ENCODE peak calls at places on chromosome 20, in seven cellular contexts. M is A549, K is stomach, E is endodermal cell, C is tibial artery, T is body of pancreas, S is A673. I is an unnamed sample.

GRCh38 chr20:60202046-60202445 is 243.8 kb downstream of the CDH26 start:
- DNase-seq in M (no peak), K (no peak), E (no peak), C (no peak), T (no peak), S (no peak), I (no peak)

GRCh38 chr20:39082686-39083085 is 120.5 kb downstream of the DHX35 start:
- DNase-seq in M (no peak), K (no peak), E (no peak), C (no peak), T (no peak), S (no peak), I (no peak)

GRCh38 chr20:10651227-10651990 is 22.4 kb downstream of the JAG1 start:
- DNase-seq in M (no peak), K (no peak), E (no peak), C (peak; percentile 25), T (peak; percentile 40), S (peak; percentile 76), I (no peak)

GRCh38 chr20:31675828-31676533 is 38.3 kb downstream of the COX4I2 start:
- DNase-seq in M (no peak), K (no peak), E (no peak), C (no peak), T (no peak), S (peak; percentile 31), I (peak; percentile 45)

GRCh38 chr20:24730750-24731149 is 218.3 kb upstream of the CST7 start:
- DNase-seq in M (no peak), K (no peak), E (peak; percentile 14), C (no peak), T (no peak), S (no peak), I (peak; percentile 25)

GRCh38 chr20:7313047-7313446 is 545.6 kb downstream of the BMP2 start:
- DNase-seq in M (no peak), K (no peak), E (no peak), C (no peak), T (no peak), S (no peak), I (no peak)

GRCh38 chr20:1087311-1087710 is 31.1 kb upstream of the PSMF1 start:
- DNase-seq in M (no peak), K (no peak), E (no peak), C (no peak), T (no peak), S (no peak), I (no peak)

GRCh38 chr20:32896521-32897280 is 38.0 kb downstream of the EFCAB8 start:
- DNase-seq in M (no peak), K (no peak), E (no peak), C (no peak), T (no peak), S (no peak), I (no peak)

GRCh38 chr20:25584905-25585704 is at the start of gene NINL:
- DNase-seq in M (peak; percentile 85), K (peak; percentile 63), E (peak; percentile 94), C (peak; percentile 51), T (peak; percentile 76), S (peak; percentile 89), I (peak; percentile 52)

GRCh38 chr20:36830791-36831691 is 44.9 kb upstream of the TLDC2 start:
- DNase-seq in M (no peak), K (no peak), E (no peak), C (peak; percentile 82), T (no peak), S (no peak), I (peak; percentile 61)

GRCh38 chr20:47338131-47338628 is 18.3 kb downstream of the ZMYND8 start:
- DNase-seq in M (no peak), K (no peak), E (no peak), C (no peak), T (no peak), S (no peak), I (no peak)

GRCh38 chr20:59399426-59400099 is 99.2 kb downstream of the EDN3 start:
- DNase-seq in M (no peak), K (no peak), E (no peak), C (no peak), T (no peak), S (no peak), I (no peak)

GRCh38 chr20:44195613-44196012 is 8.6 kb upstream of the JPH2 start:
- DNase-seq in M (no peak), K (no peak), E (no peak), C (no peak), T (no peak), S (no peak), I (no peak)

GRCh38 chr20:1108437-1108920 is 9.9 kb upstream of the PSMF1 start:
- DNase-seq in M (peak; percentile 61), K (peak; percentile 63), E (peak; percentile 89), C (peak; percentile 54), T (peak; percentile 75), S (peak; percentile 58), I (peak; percentile 50)

GRCh38 chr20:36499211-36499610 is 42.1 kb upstream of the MYL9 start:
- DNase-seq in M (no peak), K (no peak), E (no peak), C (no peak), T (no peak), S (no peak), I (no peak)

GRCh38 chr20:3874194-3874824 is 14.9 kb upstream of the PANK2 start:
- DNase-seq in M (no peak), K (no peak), E (no peak), C (no peak), T (no peak), S (no peak), I (no peak)

GRCh38 chr20:44496976-44497375 is 21.3 kb downstream of the TTPAL start:
- DNase-seq in M (peak; percentile 69), K (no peak), E (no peak), C (no peak), T (no peak), S (no peak), I (no peak)

GRCh38 chr20:2696646-2697045 is 4.1 kb downstream of the EBF4 start:
- DNase-seq in M (no peak), K (peak; percentile 7), E (no peak), C (no peak), T (no peak), S (no peak), I (no peak)

GRCh38 chr20:14775778-14776177 is 438.4 kb upstream of the FLRT3 start:
- DNase-seq in M (peak; percentile 89), K (peak; percentile 58), E (no peak), C (peak; percentile 28), T (peak; percentile 50), S (no peak), I (no peak)

GRCh38 chr20:62648318-62648995 is 6.2 kb downstream of the SLCO4A1 start:
- DNase-seq in M (no peak), K (no peak), E (no peak), C (no peak), T (no peak), S (no peak), I (no peak)
- H3K27ac ChIP-seq in M (no peak overlapping the region), K (peak overlapping the region; percentile 82), E (no peak overlapping the region), C (peak overlapping the region; percentile 15), T (no peak overlapping the region), S (peak overlapping the region; percentile 58), I (no peak overlapping the region)

DNA sequence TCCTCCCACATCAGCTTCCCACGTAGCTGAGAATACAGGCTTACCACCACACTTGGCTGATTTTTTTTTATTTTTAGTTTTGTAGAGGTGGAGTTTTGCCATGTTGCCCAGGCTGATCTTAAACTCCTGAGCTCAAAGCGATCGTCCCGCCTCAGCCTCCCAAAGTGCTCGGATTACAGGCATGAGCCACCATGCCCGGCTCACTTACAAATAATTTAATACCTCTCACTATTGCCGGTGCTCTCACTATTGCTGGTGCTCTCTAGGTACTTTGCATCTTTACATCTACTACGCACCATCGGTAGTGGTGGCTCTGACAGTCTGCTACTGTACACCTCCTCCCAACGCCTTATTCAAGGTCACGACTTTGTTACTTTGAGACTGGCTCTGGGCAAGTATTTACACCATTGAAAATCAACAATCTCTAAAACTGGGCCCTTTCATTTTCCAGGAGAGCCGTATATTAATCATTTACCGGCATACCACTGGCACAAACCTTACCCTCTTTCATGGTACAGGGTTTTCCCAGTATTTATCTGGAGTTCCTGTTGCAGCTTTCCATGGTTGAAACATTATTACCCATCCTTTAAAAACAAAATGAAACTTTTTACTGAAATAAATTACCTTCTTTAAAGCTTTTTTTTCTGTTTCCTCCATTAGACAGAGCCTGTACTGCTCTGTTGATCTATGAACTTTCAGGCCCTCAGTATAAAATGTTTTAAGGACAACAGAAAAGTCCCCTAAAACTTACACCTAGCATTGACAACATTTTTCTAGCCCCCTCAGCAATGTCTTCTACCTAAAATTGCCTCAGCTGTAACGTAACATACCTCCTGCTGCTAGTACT is 259.6 kb upstream of the PLCB4 start:
- DNase-seq in M (no peak), K (no peak), E (no peak), C (no peak), T (peak; percentile 45), S (no peak), I (no peak)
- H3K9me3 ChIP-seq in M (no peaks in the 10 kb centered on the region), K (no peaks in the 10 kb centered on the region), E (no peaks in the 10 kb centered on the region), C (no peaks in the 10 kb centered on the region), T (no peaks in the 10 kb centered on the region), S (no peaks in the 10 kb centered on the region), I (no peaks in the 10 kb centered on the region)

GRCh38 chr20:19886666-19887288 is 128.7 kb downstream of the RIN2 start:
- DNase-seq in M (peak; percentile 76), K (no peak), E (peak; percentile 49), C (no peak), T (no peak), S (peak; percentile 8), I (no peak)
- H3K4me3 ChIP-seq in M (peak overlapping the region; percentile 31), K (peak overlapping the region; percentile 27), E (no peak overlapping the region), C (peak overlapping the region; percentile 43), T (no peak overlapping the region), S (no peak overlapping the region), I (peak overlapping the region; percentile 62)

GRCh38 chr20:13665709-13666108 is 27.0 kb upstream of the TASP1 start:
- DNase-seq in M (no peak), K (no peak), E (no peak), C (no peak), T (no peak), S (no peak), I (no peak)

GRCh38 chr20:13670160-13670559 is 31.4 kb upstream of the TASP1 start:
- DNase-seq in M (no peak), K (no peak), E (no peak), C (no peak), T (no peak), S (no peak), I (no peak)

GRCh38 chr20:13677241-13677640 is 38.5 kb upstream of the TASP1 start:
- DNase-seq in M (no peak), K (no peak), E (no peak), C (no peak), T (no peak), S (no peak), I (no peak)

GRCh38 chr20:13672657-13673056 is 33.9 kb upstream of the TASP1 start:
- DNase-seq in M (no peak), K (no peak), E (no peak), C (no peak), T (no peak), S (no peak), I (no peak)

DNA sequence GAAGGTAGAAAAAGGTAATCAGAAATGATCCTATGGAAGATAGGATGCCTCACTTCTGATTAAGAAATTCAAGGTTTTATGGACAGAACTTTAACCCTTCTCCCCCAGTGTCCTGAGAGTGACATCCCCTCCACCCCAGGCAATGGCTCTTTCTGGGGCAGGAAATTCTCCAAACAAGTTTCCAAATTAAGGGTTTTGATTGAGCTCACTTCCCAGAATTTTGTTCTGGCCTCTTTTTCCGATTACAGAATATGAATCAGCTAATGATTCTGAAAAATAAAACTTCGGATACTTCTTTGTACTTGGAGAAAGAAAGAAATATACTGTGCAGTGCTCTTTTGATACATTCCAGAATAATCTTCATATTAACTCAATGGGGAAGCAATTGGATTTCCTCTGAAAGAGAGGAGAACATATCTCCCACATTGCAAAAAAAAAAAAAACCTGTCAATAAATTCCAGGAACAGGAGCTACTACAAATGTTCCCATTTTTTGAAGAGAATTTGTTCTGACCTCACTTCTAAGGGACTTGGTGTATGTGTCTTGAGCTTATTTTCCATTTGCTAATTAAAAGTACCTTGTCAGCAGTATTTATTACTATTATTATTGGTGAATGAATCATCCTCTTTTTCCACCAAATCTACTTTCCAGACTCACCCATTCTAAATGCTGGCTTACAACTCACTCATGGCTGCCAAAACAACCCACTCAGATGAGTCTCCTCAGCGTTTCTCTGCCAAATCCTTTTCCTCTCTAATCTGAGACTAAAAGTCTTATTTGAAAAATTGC is 33.0 kb upstream of the TASP1 start:
- DNase-seq in M (no peak), K (no peak), E (no peak), C (peak; percentile 41), T (no peak), S (peak; percentile 49), I (no peak)
- H3K27ac ChIP-seq in M (no peak overlapping the region), K (no peak overlapping the region), E (no peak overlapping the region), C (peak overlapping the region; percentile 61), T (no peak overlapping the region), S (no peak overlapping the region), I (no peak overlapping the region)

I was measured in lung.